ENCODE peak calls at places on chromosomes 6 and 20, in six cellular contexts. S is HCEC 1CT; R is stimulated activated CD4-positive, alpha-beta T cell treated with anti-CD3 and anti-CD28 coated beads, Interleukin-12 subunit alpha, Interleukin-12 subunit beta, amount 100 ng/mL, for 48 hours; O is T follicular helper cell; X is CD14-positive monocyte; H is GM23338. Z is an unnamed sample.

GRCh38 chr20:5811746-5812145 is 61.5 kb downstream of the SHLD1 start:
- DNase-seq in H (no peak), O (no peak), S (no peak), X (no peak), R (no peak), Z (no peak)

GRCh38 chr6:41581381-41581991 is 35.3 kb downstream of the FOXP4 start:
- DNase-seq in X (no peak), S (peak), R (no peak), H (no peak), O (no peak), Z (no peak)

GRCh38 chr20:1820137-1821074 is 74.8 kb upstream of the SIRPA start:
- DNase-seq in S (peak), R (no peak), H (no peak), X (peak), O (no peak), Z (no peak)

GRCh38 chr6:125030969-125031368 is 68.7 kb downstream of the RNF217 start:
- DNase-seq in H (no peak), O (no peak), X (no peak), R (no peak), S (no peak), Z (no peak)

GRCh38 chr20:46349742-46350056 is 41.4 kb upstream of the CDH22 start:
- DNase-seq in X (no peak), S (no peak), R (no peak), O (no peak), H (no peak), Z (no peak)

GRCh38 chr20:35912877-35913276 is 41.4 kb downstream of the SCAND1 start:
- DNase-seq in S (no peak), O (no peak), X (no peak), R (no peak), H (no peak), Z (no peak)

GRCh38 chr20:9136114-9136513 is 67.2 kb downstream of the PLCB4 start:
- DNase-seq in X (no peak), R (no peak), S (no peak), H (no peak), O (no peak), Z (no peak)

GRCh38 chr20:41398408-41398807 is 31.8 kb upstream of the EMILIN3 start:
- DNase-seq in R (no peak), H (no peak), S (peak), O (no peak), X (no peak), Z (no peak)

GRCh38 chr6:135115411-135116293 is 61.0 kb upstream of the HBS1L start:
- DNase-seq in S (no peak), O (no peak), X (no peak), R (no peak), H (no peak), Z (peak)

GRCh38 chr20:20603339-20603990 is 109.0 kb downstream of the RALGAPA2 start:
- DNase-seq in O (no peak), X (no peak), S (no peak), R (no peak), H (no peak), Z (no peak)

GRCh38 chr6:107323133-107323785 is 136.1 kb downstream of the PDSS2 start:
- DNase-seq in H (no peak), R (no peak), X (no peak), O (no peak), S (peak), Z (no peak)

GRCh38 chr6:36315921-36316320 is 20.8 kb downstream of the BNIP5 start:
- DNase-seq in R (no peak), H (no peak), S (no peak), X (no peak), O (no peak), Z (no peak)

GRCh38 chr20:10527781-10528180 is 92.7 kb downstream of the SLX4IP start:
- DNase-seq in X (no peak), S (no peak), H (no peak), R (no peak), O (no peak), Z (no peak)

GRCh38 chr6:35562060-35562459 is 49.4 kb upstream of the TULP1 start:
- DNase-seq in H (no peak), S (no peak), O (no peak), X (no peak), R (no peak), Z (no peak)

GRCh38 chr6:11947063-11947462 is 65.0 kb upstream of the HIVEP1 start:
- DNase-seq in O (no peak), H (peak), S (no peak), R (no peak), X (no peak), Z (no peak)

GRCh38 chr20:58888521-58889333 is 36.2 kb downstream of the GNAS start:
- DNase-seq in R (peak), O (peak), X (peak), S (peak), H (peak), Z (peak)

GRCh38 chr6:152387091-152387490 is 250.1 kb downstream of the SYNE1 start:
- DNase-seq in O (no peak), S (no peak), H (no peak), X (no peak), R (no peak), Z (no peak)

GRCh38 chr20:10658876-10659632 is 14.7 kb downstream of the JAG1 start:
- DNase-seq in X (no peak), R (no peak), H (no peak), O (no peak), S (no peak), Z (no peak)

GRCh38 chr6:34610819-34611477 is 54.8 kb upstream of the SPDEF start:
- DNase-seq in O (no peak), R (no peak), X (no peak), H (no peak), S (peak), Z (no peak)

GRCh38 chr6:52261229-52261628 is 16.9 kb upstream of the IL17F start:
- DNase-seq in X (no peak), O (no peak), H (no peak), R (no peak), S (peak), Z (no peak)

GRCh38 chr6:87722831-87723726 is 21.0 kb upstream of the AKIRIN2 start:
- DNase-seq in X (peak), H (peak), S (peak), R (no peak), O (no peak), Z (peak)

GRCh38 chr6:47061631-47062300 is 19.6 kb upstream of the ADGRF1 start:
- DNase-seq in S (peak), O (no peak), H (no peak), X (no peak), R (no peak), Z (no peak)

GRCh38 chr6:31163922-31164321 is 5.5 kb downstream of the TCF19 start:
- DNase-seq in S (no peak), H (no peak), R (no peak), X (no peak), O (no peak), Z (peak)

GRCh38 chr6:75337805-75338204 is 53.2 kb upstream of the TMEM30A start:
- DNase-seq in X (no peak), O (no peak), R (no peak), S (peak), H (no peak), Z (no peak)

GRCh38 chr20:53869466-53870258 is 200.7 kb downstream of the BCAS1 start:
- DNase-seq in X (no peak), O (peak), R (peak), H (peak), S (peak), Z (peak)

GRCh38 chr6:24313477-24314141 is 44.2 kb downstream of the DCDC2 start:
- DNase-seq in R (no peak), O (no peak), H (peak), S (peak), X (no peak), Z (no peak)

GRCh38 chr6:168155821-168156741 is 77.1 kb upstream of the FRMD1 start:
- DNase-seq in H (no peak), X (no peak), O (no peak), R (no peak), S (no peak), Z (no peak)

GRCh38 chr6:21023210-21023609 is 489.0 kb downstream of the CDKAL1 start:
- DNase-seq in H (no peak), S (no peak), R (no peak), X (no peak), O (no peak), Z (no peak)

GRCh38 chr6:107668826-107669474 is 155.2 kb downstream of the SCML4 start:
- DNase-seq in S (no peak), H (no peak), O (no peak), R (no peak), X (no peak), Z (no peak)

GRCh38 chr20:62956387-62957135 is 4.1 kb downstream of the SLC17A9 start:
- DNase-seq in S (no peak), X (peak), R (no peak), O (no peak), H (no peak), Z (no peak)

GRCh38 chr20:48732081-48732829 is 95.5 kb downstream of the PREX1 start:
- DNase-seq in S (no peak), H (no peak), R (no peak), O (no peak), X (no peak), Z (no peak)

GRCh38 chr6:170244721-170245201 is 46.1 kb downstream of the DLL1 start:
- DNase-seq in S (no peak), H (no peak), O (no peak), R (no peak), X (no peak), Z (no peak)

GRCh38 chr6:139252018-139252390 is 39.8 kb downstream of the TXLNB start:
- DNase-seq in R (no peak), O (no peak), H (no peak), S (no peak), X (no peak), Z (no peak)

GRCh38 chr6:126267621-126268020 is 72.3 kb upstream of the CENPW start:
- DNase-seq in O (no peak), S (no peak), R (no peak), H (no peak), X (no peak), Z (no peak)